ENCODE peak calls at places on chromosomes 13 and 19, in ten cellular contexts. One of them, this sample, is unnamed.

GRCh38 chr19:39705578-39706188 is 1.4 kb downstream of the LGALS14 start:
- DNase-seq in RWPE1: no peak
- DNase-seq in cardiac muscle cell: no peak
- DNase-seq in Peyer's patch: no peak
- DNase-seq in glutamatergic neuron: no peak
- DNase-seq in neural progenitor cell: no peak
- DNase-seq in astrocyte of the cerebellum: no peak
- DNase-seq in lower leg skin: no peak
- DNase-seq in OCI-LY7: no peak
- DNase-seq in GM12865: peak
- DNase-seq in this sample: no peak

GRCh38 chr19:30226464-30227070 is 145.6 kb upstream of the ZNF536 start:
- DNase-seq in glutamatergic neuron: peak
- DNase-seq in cardiac muscle cell: no peak
- DNase-seq in GM12865: no peak
- DNase-seq in OCI-LY7: no peak
- DNase-seq in neural progenitor cell: peak
- DNase-seq in lower leg skin: no peak
- DNase-seq in RWPE1: no peak
- DNase-seq in Peyer's patch: no peak
- DNase-seq in astrocyte of the cerebellum: no peak
- DNase-seq in this sample: peak

GRCh38 chr19:55563261-55563690 is 17.4 kb downstream of the ZNF579 start:
- DNase-seq in astrocyte of the cerebellum: no peak
- DNase-seq in neural progenitor cell: no peak
- DNase-seq in OCI-LY7: no peak
- DNase-seq in RWPE1: no peak
- DNase-seq in Peyer's patch: no peak
- DNase-seq in lower leg skin: no peak
- DNase-seq in cardiac muscle cell: peak
- DNase-seq in glutamatergic neuron: no peak
- DNase-seq in GM12865: no peak
- DNase-seq in this sample: peak

GRCh38 chr13:113151745-113152707 is 6.4 kb upstream of the PROZ start:
- DNase-seq in lower leg skin: peak
- DNase-seq in cardiac muscle cell: no peak
- DNase-seq in GM12865: no peak
- DNase-seq in OCI-LY7: no peak
- DNase-seq in RWPE1: no peak
- DNase-seq in glutamatergic neuron: no peak
- DNase-seq in Peyer's patch: no peak
- DNase-seq in astrocyte of the cerebellum: peak
- DNase-seq in neural progenitor cell: no peak
- DNase-seq in this sample: peak

GRCh38 chr13:43356566-43356965 is 333.2 kb downstream of the DNAJC15 start:
- DNase-seq in OCI-LY7: no peak
- DNase-seq in cardiac muscle cell: no peak
- DNase-seq in Peyer's patch: no peak
- DNase-seq in neural progenitor cell: no peak
- DNase-seq in RWPE1: no peak
- DNase-seq in glutamatergic neuron: no peak
- DNase-seq in astrocyte of the cerebellum: no peak
- DNase-seq in lower leg skin: no peak
- DNase-seq in GM12865: no peak
- DNase-seq in this sample: no peak

GRCh38 chr19:47582320-47582909 is 9.5 kb upstream of the ZNF541 start:
- DNase-seq in OCI-LY7: no peak
- DNase-seq in RWPE1: no peak
- DNase-seq in cardiac muscle cell: no peak
- DNase-seq in Peyer's patch: no peak
- DNase-seq in lower leg skin: no peak
- DNase-seq in neural progenitor cell: no peak
- DNase-seq in GM12865: no peak
- DNase-seq in astrocyte of the cerebellum: no peak
- DNase-seq in glutamatergic neuron: no peak
- DNase-seq in this sample: no peak

GRCh38 chr13:75656590-75656989 is 20.5 kb downstream of the LMO7 start:
- DNase-seq in cardiac muscle cell: no peak
- DNase-seq in Peyer's patch: no peak
- DNase-seq in astrocyte of the cerebellum: no peak
- DNase-seq in GM12865: no peak
- DNase-seq in glutamatergic neuron: no peak
- DNase-seq in neural progenitor cell: no peak
- DNase-seq in lower leg skin: no peak
- DNase-seq in OCI-LY7: no peak
- DNase-seq in RWPE1: no peak
- DNase-seq in this sample: no peak

GRCh38 chr19:55301459-55302331 is 17.9 kb downstream of the BRSK1 start:
- DNase-seq in neural progenitor cell: peak
- DNase-seq in astrocyte of the cerebellum: peak
- DNase-seq in lower leg skin: peak
- DNase-seq in GM12865: peak
- DNase-seq in glutamatergic neuron: peak
- DNase-seq in cardiac muscle cell: peak
- DNase-seq in OCI-LY7: peak
- DNase-seq in Peyer's patch: peak
- DNase-seq in RWPE1: peak
- DNase-seq in this sample: peak

DNA sequence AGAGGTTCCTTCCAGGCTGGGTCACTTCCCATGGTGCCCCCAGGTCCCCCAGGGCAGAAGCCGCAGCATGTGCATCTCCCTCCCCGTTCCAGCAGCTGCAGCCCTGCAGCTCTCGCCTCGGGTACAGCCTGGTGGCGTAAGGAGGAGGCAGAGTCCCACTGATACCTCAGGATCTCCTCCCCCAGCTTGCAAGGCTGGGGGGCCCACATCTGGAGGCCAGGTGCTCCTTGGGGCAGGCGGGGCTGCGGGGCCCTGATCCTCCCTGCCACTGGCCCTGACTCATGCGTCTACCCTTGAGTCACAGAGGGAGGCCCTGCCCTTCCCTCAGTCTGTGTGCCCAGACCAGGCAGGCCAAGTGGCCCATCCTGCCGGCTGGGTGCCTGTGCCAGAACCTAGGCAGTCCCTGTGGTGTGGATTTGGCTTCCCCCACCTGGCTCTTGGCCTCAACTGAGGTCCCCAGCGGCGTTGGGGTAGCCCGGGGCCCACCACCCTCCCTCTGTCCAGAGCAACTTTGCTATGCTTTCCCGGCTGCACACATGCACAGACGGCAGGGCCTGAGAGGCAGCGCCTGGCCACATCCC is 12.8 kb downstream of the YIPF2 start:
- DNase-seq in neural progenitor cell: no peak
- DNase-seq in lower leg skin: no peak
- DNase-seq in astrocyte of the cerebellum: no peak
- DNase-seq in OCI-LY7: no peak
- DNase-seq in Peyer's patch: no peak
- DNase-seq in glutamatergic neuron: peak
- DNase-seq in GM12865: no peak
- DNase-seq in cardiac muscle cell: no peak
- DNase-seq in RWPE1: peak
- DNase-seq in this sample: no peak
- TF ChIP-seq CTCF in neural progenitor cell: no peak
- TF ChIP-seq CTCF in lower leg skin: no peak
- TF ChIP-seq CTCF in astrocyte of the cerebellum: no peak
- TF ChIP-seq CTCF in OCI-LY7: no peak
- TF ChIP-seq CTCF in Peyer's patch: no peak
- TF ChIP-seq CTCF in glutamatergic neuron: no peak
- TF ChIP-seq CTCF in GM12865: no peak
- TF ChIP-seq CTCF in cardiac muscle cell: no peak
- TF ChIP-seq CTCF in RWPE1: no peak
- TF ChIP-seq CTCF in this sample: no peak

DNA sequence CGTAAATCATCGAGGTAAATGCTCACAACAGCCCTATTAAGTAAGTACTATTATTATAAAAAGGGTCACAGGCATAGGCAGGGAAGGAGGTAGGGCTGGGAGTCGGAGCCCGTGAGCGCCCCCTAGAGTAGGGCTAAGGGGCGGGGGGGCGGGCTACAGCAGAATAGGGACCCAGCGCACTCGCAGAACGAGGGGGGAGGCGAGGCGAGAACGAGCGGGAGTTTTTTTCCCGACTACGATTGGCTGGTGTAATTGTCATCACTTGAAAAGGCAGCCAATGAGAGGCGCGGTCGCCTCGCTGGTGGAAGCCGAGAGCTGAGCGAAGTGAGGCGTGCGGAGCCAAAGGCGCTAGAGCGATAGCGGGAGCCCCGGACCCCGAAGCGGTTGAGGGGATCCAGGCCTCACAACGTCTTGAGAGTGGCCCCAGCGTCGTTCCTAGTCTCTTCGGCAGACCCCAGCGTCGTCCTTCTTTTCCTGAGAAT is 24.2 kb downstream of the KEAP1 start:
- DNase-seq in Peyer's patch: peak
- DNase-seq in RWPE1: peak
- DNase-seq in glutamatergic neuron: peak
- DNase-seq in OCI-LY7: peak
- DNase-seq in astrocyte of the cerebellum: peak
- DNase-seq in neural progenitor cell: peak
- DNase-seq in lower leg skin: peak
- DNase-seq in GM12865: peak
- DNase-seq in cardiac muscle cell: peak
- DNase-seq in this sample: peak
- TF ChIP-seq CTCF in Peyer's patch: peak
- TF ChIP-seq CTCF in RWPE1: peak
- TF ChIP-seq CTCF in glutamatergic neuron: peak
- TF ChIP-seq CTCF in OCI-LY7: peak
- TF ChIP-seq CTCF in astrocyte of the cerebellum: peak
- TF ChIP-seq CTCF in neural progenitor cell: peak
- TF ChIP-seq CTCF in lower leg skin: no peak
- TF ChIP-seq CTCF in GM12865: peak
- TF ChIP-seq CTCF in cardiac muscle cell: peak
- TF ChIP-seq CTCF in this sample: no peak

GRCh38 chr19:2765376-2765775 is 17.7 kb downstream of the SGTA start:
- DNase-seq in RWPE1: no peak
- DNase-seq in glutamatergic neuron: no peak
- DNase-seq in GM12865: no peak
- DNase-seq in OCI-LY7: no peak
- DNase-seq in lower leg skin: no peak
- DNase-seq in Peyer's patch: no peak
- DNase-seq in neural progenitor cell: no peak
- DNase-seq in cardiac muscle cell: no peak
- DNase-seq in astrocyte of the cerebellum: no peak
- DNase-seq in this sample: no peak
- TF ChIP-seq CTCF in RWPE1: no peak
- TF ChIP-seq CTCF in glutamatergic neuron: no peak
- TF ChIP-seq CTCF in GM12865: no peak
- TF ChIP-seq CTCF in OCI-LY7: no peak
- TF ChIP-seq CTCF in lower leg skin: no peak
- TF ChIP-seq CTCF in Peyer's patch: no peak
- TF ChIP-seq CTCF in neural progenitor cell: no peak
- TF ChIP-seq CTCF in cardiac muscle cell: no peak
- TF ChIP-seq CTCF in astrocyte of the cerebellum: no peak
- TF ChIP-seq CTCF in this sample: no peak

GRCh38 chr13:104297075-104297474 is 1230.9 kb upstream of the SLC10A2 start:
- DNase-seq in cardiac muscle cell: no peak
- DNase-seq in GM12865: no peak
- DNase-seq in glutamatergic neuron: no peak
- DNase-seq in astrocyte of the cerebellum: no peak
- DNase-seq in Peyer's patch: no peak
- DNase-seq in lower leg skin: no peak
- DNase-seq in neural progenitor cell: no peak
- DNase-seq in RWPE1: no peak
- DNase-seq in OCI-LY7: no peak
- DNase-seq in this sample: no peak
- TF ChIP-seq CTCF in cardiac muscle cell: no peak
- TF ChIP-seq CTCF in GM12865: no peak
- TF ChIP-seq CTCF in glutamatergic neuron: no peak
- TF ChIP-seq CTCF in astrocyte of the cerebellum: no peak
- TF ChIP-seq CTCF in Peyer's patch: no peak
- TF ChIP-seq CTCF in lower leg skin: no peak
- TF ChIP-seq CTCF in neural progenitor cell: no peak
- TF ChIP-seq CTCF in RWPE1: no peak
- TF ChIP-seq CTCF in OCI-LY7: no peak
- TF ChIP-seq CTCF in this sample: no peak

GRCh38 chr13:97426695-97427094 is 7.3 kb upstream of the RAP2A start:
- DNase-seq in cardiac muscle cell: no peak
- DNase-seq in astrocyte of the cerebellum: no peak
- DNase-seq in GM12865: no peak
- DNase-seq in neural progenitor cell: no peak
- DNase-seq in OCI-LY7: no peak
- DNase-seq in Peyer's patch: no peak
- DNase-seq in RWPE1: no peak
- DNase-seq in lower leg skin: no peak
- DNase-seq in glutamatergic neuron: no peak
- DNase-seq in this sample: no peak

GRCh38 chr13:97417698-97418097 is 16.3 kb upstream of the RAP2A start:
- DNase-seq in OCI-LY7: no peak
- DNase-seq in cardiac muscle cell: no peak
- DNase-seq in neural progenitor cell: no peak
- DNase-seq in lower leg skin: no peak
- DNase-seq in GM12865: no peak
- DNase-seq in glutamatergic neuron: no peak
- DNase-seq in RWPE1: no peak
- DNase-seq in Peyer's patch: no peak
- DNase-seq in astrocyte of the cerebellum: no peak
- DNase-seq in this sample: no peak

GRCh38 chr13:97423300-97424045 is 10.5 kb upstream of the RAP2A start:
- DNase-seq in Peyer's patch: no peak
- DNase-seq in RWPE1: no peak
- DNase-seq in lower leg skin: no peak
- DNase-seq in glutamatergic neuron: no peak
- DNase-seq in OCI-LY7: no peak
- DNase-seq in GM12865: no peak
- DNase-seq in astrocyte of the cerebellum: no peak
- DNase-seq in cardiac muscle cell: no peak
- DNase-seq in neural progenitor cell: no peak
- DNase-seq in this sample: no peak

GRCh38 chr13:97425570-97425969 is 8.4 kb upstream of the RAP2A start:
- DNase-seq in lower leg skin: no peak
- DNase-seq in GM12865: no peak
- DNase-seq in neural progenitor cell: no peak
- DNase-seq in Peyer's patch: no peak
- DNase-seq in glutamatergic neuron: no peak
- DNase-seq in OCI-LY7: no peak
- DNase-seq in astrocyte of the cerebellum: no peak
- DNase-seq in cardiac muscle cell: no peak
- DNase-seq in RWPE1: no peak
- DNase-seq in this sample: no peak

GRCh38 chr13:97422118-97423054 is 11.6 kb upstream of the RAP2A start:
- DNase-seq in RWPE1: no peak
- DNase-seq in neural progenitor cell: no peak
- DNase-seq in OCI-LY7: no peak
- DNase-seq in cardiac muscle cell: no peak
- DNase-seq in GM12865: no peak
- DNase-seq in lower leg skin: no peak
- DNase-seq in glutamatergic neuron: no peak
- DNase-seq in Peyer's patch: no peak
- DNase-seq in astrocyte of the cerebellum: peak
- DNase-seq in this sample: peak
- TF ChIP-seq CTCF in RWPE1: no peak
- TF ChIP-seq CTCF in neural progenitor cell: no peak
- TF ChIP-seq CTCF in OCI-LY7: no peak
- TF ChIP-seq CTCF in cardiac muscle cell: no peak
- TF ChIP-seq CTCF in GM12865: no peak
- TF ChIP-seq CTCF in lower leg skin: no peak
- TF ChIP-seq CTCF in glutamatergic neuron: no peak
- TF ChIP-seq CTCF in Peyer's patch: no peak
- TF ChIP-seq CTCF in astrocyte of the cerebellum: no peak
- TF ChIP-seq CTCF in this sample: no peak

This sample was measured in WERI-Rb-1.